ENCODE peak calls at places on chromosome 3, in six cellular contexts. One of them, this sample, is unnamed.

GRCh38 chr3:14791343-14791945 is 27.3 kb upstream of the FGD5 start:
- DNase-seq in stimulated activated CD4-positive, alpha-beta T cell treated with anti-CD3 and anti-CD28 coated beads, Interleukin-4, amount 100 ng/mL, for 48 hours: peak
- DNase-seq in prostate gland: peak
- DNase-seq in endodermal cell: peak
- DNase-seq in right lobe of liver: peak
- DNase-seq in CD14-positive monocyte: peak
- DNase-seq in this sample: peak

GRCh38 chr3:51311055-51311454 is 74.0 kb upstream of the MANF start:
- DNase-seq in stimulated activated CD4-positive, alpha-beta T cell treated with anti-CD3 and anti-CD28 coated beads, Interleukin-4, amount 100 ng/mL, for 48 hours: no peak
- DNase-seq in prostate gland: no peak
- DNase-seq in endodermal cell: no peak
- DNase-seq in right lobe of liver: no peak
- DNase-seq in CD14-positive monocyte: no peak
- DNase-seq in this sample: no peak

GRCh38 chr3:187875868-187876267 is 130.6 kb upstream of the BCL6 start:
- DNase-seq in stimulated activated CD4-positive, alpha-beta T cell treated with anti-CD3 and anti-CD28 coated beads, Interleukin-4, amount 100 ng/mL, for 48 hours: no peak
- DNase-seq in prostate gland: no peak
- DNase-seq in endodermal cell: no peak
- DNase-seq in right lobe of liver: no peak
- DNase-seq in CD14-positive monocyte: no peak
- DNase-seq in this sample: no peak

GRCh38 chr3:78858165-78858564 is 909.6 kb downstream of the ROBO1 start:
- DNase-seq in stimulated activated CD4-positive, alpha-beta T cell treated with anti-CD3 and anti-CD28 coated beads, Interleukin-4, amount 100 ng/mL, for 48 hours: no peak
- DNase-seq in prostate gland: no peak
- DNase-seq in endodermal cell: no peak
- DNase-seq in right lobe of liver: no peak
- DNase-seq in CD14-positive monocyte: no peak
- DNase-seq in this sample: no peak

GRCh38 chr3:142961539-142961938 is 1.9 kb downstream of the PAQR9 start:
- DNase-seq in stimulated activated CD4-positive, alpha-beta T cell treated with anti-CD3 and anti-CD28 coated beads, Interleukin-4, amount 100 ng/mL, for 48 hours: no peak
- DNase-seq in prostate gland: no peak
- DNase-seq in endodermal cell: no peak
- DNase-seq in right lobe of liver: no peak
- DNase-seq in CD14-positive monocyte: no peak
- DNase-seq in this sample: no peak

GRCh38 chr3:143201066-143201465 is 81.5 kb downstream of the CHST2 start:
- DNase-seq in stimulated activated CD4-positive, alpha-beta T cell treated with anti-CD3 and anti-CD28 coated beads, Interleukin-4, amount 100 ng/mL, for 48 hours: no peak
- DNase-seq in prostate gland: no peak
- DNase-seq in endodermal cell: no peak
- DNase-seq in right lobe of liver: no peak
- DNase-seq in CD14-positive monocyte: no peak
- DNase-seq in this sample: no peak

GRCh38 chr3:154062513-154062912 is 58.7 kb upstream of the ARHGEF26 start:
- DNase-seq in stimulated activated CD4-positive, alpha-beta T cell treated with anti-CD3 and anti-CD28 coated beads, Interleukin-4, amount 100 ng/mL, for 48 hours: no peak
- DNase-seq in prostate gland: no peak
- DNase-seq in endodermal cell: peak
- DNase-seq in right lobe of liver: no peak
- DNase-seq in CD14-positive monocyte: no peak
- DNase-seq in this sample: peak

GRCh38 chr3:67518196-67518595 is 136.2 kb downstream of the SUCLG2 start:
- DNase-seq in stimulated activated CD4-positive, alpha-beta T cell treated with anti-CD3 and anti-CD28 coated beads, Interleukin-4, amount 100 ng/mL, for 48 hours: no peak
- DNase-seq in prostate gland: no peak
- DNase-seq in endodermal cell: no peak
- DNase-seq in right lobe of liver: no peak
- DNase-seq in CD14-positive monocyte: no peak
- DNase-seq in this sample: no peak

GRCh38 chr3:108552267-108553159 is 36.7 kb downstream of the CIP2A start:
- DNase-seq in stimulated activated CD4-positive, alpha-beta T cell treated with anti-CD3 and anti-CD28 coated beads, Interleukin-4, amount 100 ng/mL, for 48 hours: no peak
- DNase-seq in prostate gland: peak
- DNase-seq in endodermal cell: no peak
- DNase-seq in right lobe of liver: no peak
- DNase-seq in CD14-positive monocyte: no peak
- DNase-seq in this sample: no peak

GRCh38 chr3:190591080-190591479 is 77.2 kb downstream of the IL1RAP start:
- DNase-seq in stimulated activated CD4-positive, alpha-beta T cell treated with anti-CD3 and anti-CD28 coated beads, Interleukin-4, amount 100 ng/mL, for 48 hours: no peak
- DNase-seq in prostate gland: peak
- DNase-seq in endodermal cell: no peak
- DNase-seq in right lobe of liver: no peak
- DNase-seq in CD14-positive monocyte: no peak
- DNase-seq in this sample: no peak

GRCh38 chr3:16759227-16759903 is 125.4 kb upstream of the PLCL2 start:
- DNase-seq in stimulated activated CD4-positive, alpha-beta T cell treated with anti-CD3 and anti-CD28 coated beads, Interleukin-4, amount 100 ng/mL, for 48 hours: no peak
- DNase-seq in prostate gland: no peak
- DNase-seq in endodermal cell: no peak
- DNase-seq in right lobe of liver: no peak
- DNase-seq in CD14-positive monocyte: no peak
- DNase-seq in this sample: no peak

GRCh38 chr3:102512734-102513518 is 78.1 kb downstream of the ZPLD1 start:
- DNase-seq in stimulated activated CD4-positive, alpha-beta T cell treated with anti-CD3 and anti-CD28 coated beads, Interleukin-4, amount 100 ng/mL, for 48 hours: no peak
- DNase-seq in prostate gland: no peak
- DNase-seq in endodermal cell: no peak
- DNase-seq in right lobe of liver: no peak
- DNase-seq in CD14-positive monocyte: no peak
- DNase-seq in this sample: no peak

GRCh38 chr3:46852329-46852720 is 10.9 kb downstream of the MYL3 start:
- DNase-seq in stimulated activated CD4-positive, alpha-beta T cell treated with anti-CD3 and anti-CD28 coated beads, Interleukin-4, amount 100 ng/mL, for 48 hours: no peak
- DNase-seq in prostate gland: no peak
- DNase-seq in endodermal cell: no peak
- DNase-seq in right lobe of liver: no peak
- DNase-seq in CD14-positive monocyte: no peak
- DNase-seq in this sample: no peak

GRCh38 chr3:125683067-125683844 is 88.0 kb upstream of the OSBPL11 start:
- DNase-seq in stimulated activated CD4-positive, alpha-beta T cell treated with anti-CD3 and anti-CD28 coated beads, Interleukin-4, amount 100 ng/mL, for 48 hours: no peak
- DNase-seq in prostate gland: peak
- DNase-seq in endodermal cell: no peak
- DNase-seq in right lobe of liver: peak
- DNase-seq in CD14-positive monocyte: no peak
- DNase-seq in this sample: no peak